ENCODE peak calls at places on chromosomes 7 and 10, in five cellular contexts. One of them, this sample, is unnamed.

GRCh38 chr10:21978191-21978862 is 25.2 kb downstream of the DNAJC1 start:
- DNase-seq in EH: peak; percentile 52
- DNase-seq in AG09319: no peak
- DNase-seq in stimulated activated CD4-positive, alpha-beta T cell treated with anti-CD3 and anti-CD28 coated beads, Interleukin-1b, Interleukin-23, amount 100 ng/mL, for 1 hour: no peak
- DNase-seq in ascending aorta: no peak
- DNase-seq in this sample: no peak

GRCh38 chr7:75565129-75565528 is 73.0 kb downstream of the SPDYE5 start:
- DNase-seq in EH: peak; percentile 97
- DNase-seq in AG09319: peak; percentile 35
- DNase-seq in stimulated activated CD4-positive, alpha-beta T cell treated with anti-CD3 and anti-CD28 coated beads, Interleukin-1b, Interleukin-23, amount 100 ng/mL, for 1 hour: no peak
- DNase-seq in ascending aorta: no peak
- DNase-seq in this sample: no peak

GRCh38 chr7:55066479-55066878 is 47.7 kb downstream of the EGFR start:
- DNase-seq in EH: no peak
- DNase-seq in AG09319: no peak
- DNase-seq in stimulated activated CD4-positive, alpha-beta T cell treated with anti-CD3 and anti-CD28 coated beads, Interleukin-1b, Interleukin-23, amount 100 ng/mL, for 1 hour: no peak
- DNase-seq in ascending aorta: no peak
- DNase-seq in this sample: no peak

GRCh38 chr7:94823952-94824351 is 83.4 kb upstream of the PPP1R9A start:
- DNase-seq in EH: peak; percentile 29
- DNase-seq in AG09319: peak; percentile 1
- DNase-seq in stimulated activated CD4-positive, alpha-beta T cell treated with anti-CD3 and anti-CD28 coated beads, Interleukin-1b, Interleukin-23, amount 100 ng/mL, for 1 hour: no peak
- DNase-seq in ascending aorta: no peak
- DNase-seq in this sample: no peak

GRCh38 chr7:27091936-27092752 is 3.7 kb downstream of the HOXA1 start:
- DNase-seq in EH: no peak
- DNase-seq in AG09319: no peak
- DNase-seq in stimulated activated CD4-positive, alpha-beta T cell treated with anti-CD3 and anti-CD28 coated beads, Interleukin-1b, Interleukin-23, amount 100 ng/mL, for 1 hour: no peak
- DNase-seq in ascending aorta: no peak
- DNase-seq in this sample: no peak

GRCh38 chr7:99409192-99409572 is 413 bp downstream of the BUD31 start:
- DNase-seq in EH: no peak
- DNase-seq in AG09319: no peak
- DNase-seq in stimulated activated CD4-positive, alpha-beta T cell treated with anti-CD3 and anti-CD28 coated beads, Interleukin-1b, Interleukin-23, amount 100 ng/mL, for 1 hour: no peak
- DNase-seq in ascending aorta: no peak
- DNase-seq in this sample: no peak

GRCh38 chr10:130040817-130041330 is 69.8 kb downstream of the C10orf143 start:
- DNase-seq in EH: no peak
- DNase-seq in AG09319: no peak
- DNase-seq in stimulated activated CD4-positive, alpha-beta T cell treated with anti-CD3 and anti-CD28 coated beads, Interleukin-1b, Interleukin-23, amount 100 ng/mL, for 1 hour: no peak
- DNase-seq in ascending aorta: no peak
- DNase-seq in this sample: no peak

GRCh38 chr7:1697499-1698125 is 27.5 kb downstream of the ELFN1 start:
- DNase-seq in EH: no peak
- DNase-seq in AG09319: no peak
- DNase-seq in stimulated activated CD4-positive, alpha-beta T cell treated with anti-CD3 and anti-CD28 coated beads, Interleukin-1b, Interleukin-23, amount 100 ng/mL, for 1 hour: no peak
- DNase-seq in ascending aorta: peak; percentile 5
- DNase-seq in this sample: no peak

GRCh38 chr7:28547115-28547514 is 134.8 kb downstream of the CREB5 start:
- DNase-seq in EH: no peak
- DNase-seq in AG09319: no peak
- DNase-seq in stimulated activated CD4-positive, alpha-beta T cell treated with anti-CD3 and anti-CD28 coated beads, Interleukin-1b, Interleukin-23, amount 100 ng/mL, for 1 hour: no peak
- DNase-seq in ascending aorta: no peak
- DNase-seq in this sample: no peak

GRCh38 chr10:22245567-22245966 is 27.8 kb upstream of the EBLN1 start:
- DNase-seq in EH: peak; percentile 62
- DNase-seq in AG09319: no peak
- DNase-seq in stimulated activated CD4-positive, alpha-beta T cell treated with anti-CD3 and anti-CD28 coated beads, Interleukin-1b, Interleukin-23, amount 100 ng/mL, for 1 hour: no peak
- DNase-seq in ascending aorta: no peak
- DNase-seq in this sample: no peak

GRCh38 chr7:154339169-154339568 is 287.0 kb downstream of the DPP6 start:
- DNase-seq in EH: no peak
- DNase-seq in AG09319: no peak
- DNase-seq in stimulated activated CD4-positive, alpha-beta T cell treated with anti-CD3 and anti-CD28 coated beads, Interleukin-1b, Interleukin-23, amount 100 ng/mL, for 1 hour: no peak
- DNase-seq in ascending aorta: no peak
- DNase-seq in this sample: no peak

GRCh38 chr7:16205481-16205880 is 215.9 kb downstream of the CRPPA start:
- DNase-seq in EH: no peak
- DNase-seq in AG09319: no peak
- DNase-seq in stimulated activated CD4-positive, alpha-beta T cell treated with anti-CD3 and anti-CD28 coated beads, Interleukin-1b, Interleukin-23, amount 100 ng/mL, for 1 hour: no peak
- DNase-seq in ascending aorta: no peak
- DNase-seq in this sample: no peak

GRCh38 chr7:112272921-112273561 is 66.5 kb downstream of the ZNF277 start:
- DNase-seq in EH: peak; percentile 15
- DNase-seq in AG09319: no peak
- DNase-seq in stimulated activated CD4-positive, alpha-beta T cell treated with anti-CD3 and anti-CD28 coated beads, Interleukin-1b, Interleukin-23, amount 100 ng/mL, for 1 hour: no peak
- DNase-seq in ascending aorta: no peak
- DNase-seq in this sample: no peak

This sample was measured in substantia nigra.